ENCODE peak calls at places on chromosomes 6 and 20, in four cellular contexts. One of them, this sample, is unnamed.

GRCh38 chr6:169880516-169880915 is 129.1 kb downstream of the ERMARD start:
- DNase-seq in T follicular helper cell: no peak
- DNase-seq in effector memory CD8-positive, alpha-beta T cell: no peak
- DNase-seq in CD8-positive, alpha-beta memory T cell: no peak
- DNase-seq in this sample: no peak

GRCh38 chr6:55495277-55495676 is 83.7 kb downstream of the HMGCLL1 start:
- DNase-seq in T follicular helper cell: no peak
- DNase-seq in effector memory CD8-positive, alpha-beta T cell: no peak
- DNase-seq in CD8-positive, alpha-beta memory T cell: no peak
- DNase-seq in this sample: no peak

GRCh38 chr6:44003345-44004061 is 123.7 kb downstream of the MRPL14 start:
- DNase-seq in T follicular helper cell: no peak
- DNase-seq in effector memory CD8-positive, alpha-beta T cell: peak
- DNase-seq in CD8-positive, alpha-beta memory T cell: no peak
- DNase-seq in this sample: no peak

GRCh38 chr6:16836186-16836981 is 75.1 kb upstream of the ATXN1 start:
- DNase-seq in T follicular helper cell: no peak
- DNase-seq in effector memory CD8-positive, alpha-beta T cell: no peak
- DNase-seq in CD8-positive, alpha-beta memory T cell: no peak
- DNase-seq in this sample: no peak

GRCh38 chr6:55208469-55208868 is 34.2 kb downstream of the HCRTR2 start:
- DNase-seq in T follicular helper cell: no peak
- DNase-seq in effector memory CD8-positive, alpha-beta T cell: no peak
- DNase-seq in CD8-positive, alpha-beta memory T cell: no peak
- DNase-seq in this sample: no peak

GRCh38 chr6:142883011-142883410 is 62.0 kb downstream of the HIVEP2 start:
- DNase-seq in T follicular helper cell: no peak
- DNase-seq in effector memory CD8-positive, alpha-beta T cell: no peak
- DNase-seq in CD8-positive, alpha-beta memory T cell: no peak
- DNase-seq in this sample: no peak

GRCh38 chr6:33830635-33831240 is 26.9 kb upstream of the MLN start:
- DNase-seq in T follicular helper cell: no peak
- DNase-seq in effector memory CD8-positive, alpha-beta T cell: no peak
- DNase-seq in CD8-positive, alpha-beta memory T cell: no peak
- DNase-seq in this sample: no peak

GRCh38 chr20:49635171-49635570 is 67.2 kb upstream of the PTGIS start:
- DNase-seq in T follicular helper cell: no peak
- DNase-seq in effector memory CD8-positive, alpha-beta T cell: no peak
- DNase-seq in CD8-positive, alpha-beta memory T cell: no peak
- DNase-seq in this sample: no peak

GRCh38 chr6:115898246-115898645 is 162.4 kb downstream of the FRK start:
- DNase-seq in T follicular helper cell: no peak
- DNase-seq in effector memory CD8-positive, alpha-beta T cell: no peak
- DNase-seq in CD8-positive, alpha-beta memory T cell: no peak
- DNase-seq in this sample: peak

This sample was measured in HT1080.